ENCODE peak calls at places on chromosomes 7 and 10, in seven cellular contexts. U is B cell; D is KBM-7; N is NCI-H1105; T is endothelial cell of umbilical vein; H is stimulated activated CD4-positive, alpha-beta T cell treated with anti-CD3 and anti-CD28 coated beads, Interleukin-1b, Interleukin-23, amount 100 ng/mL, for 4 hours; E is cardiac fibroblast. C is an unnamed sample.

GRCh38 chr10:70459061-70459770 is 17.7 kb upstream of the NODAL start:
- DNase-seq in U (no peak), D (no peak), N (no peak), T (no peak), H (no peak), E (no peak), C (no peak)

GRCh38 chr10:59779656-59780521 is 26.6 kb upstream of the MRLN start:
- DNase-seq in U (no peak), D (no peak), N (no peak), T (no peak), H (no peak), E (peak; percentile 39), C (no peak)

GRCh38 chr10:106705576-106706526 is 458.7 kb downstream of the SORCS1 start:
- DNase-seq in U (peak; percentile 41), D (peak; percentile 45), N (peak; percentile 26), T (no peak), H (no peak), E (peak; percentile 76), C (peak; percentile 30)

GRCh38 chr7:7157177-7157886 is 25.0 kb upstream of the C1GALT1 start:
- DNase-seq in U (peak; percentile 80), D (peak; percentile 93), N (no peak), T (no peak), H (peak; percentile 15), E (peak; percentile 89), C (peak; percentile 67)

GRCh38 chr7:103148131-103148993 is 537 bp downstream of the NAPEPLD start:
- DNase-seq in U (no peak), D (peak; percentile 7), N (no peak), T (peak; percentile 31), H (no peak), E (peak; percentile 17), C (no peak)

GRCh38 chr7:151452680-151453325 is 12.9 kb upstream of the CRYGN start:
- DNase-seq in U (no peak), D (no peak), N (no peak), T (no peak), H (no peak), E (no peak), C (no peak)

GRCh38 chr10:131905603-131906268 is 4.9 kb downstream of the PPP2R2D start:
- DNase-seq in U (no peak), D (no peak), N (no peak), T (no peak), H (no peak), E (no peak), C (no peak)

GRCh38 chr7:91824201-91824600 is 56.3 kb downstream of the MTERF1 start:
- DNase-seq in U (no peak), D (no peak), N (peak; percentile 11), T (no peak), H (no peak), E (no peak), C (no peak)

GRCh38 chr7:90407484-90407821 is 4.2 kb downstream of the CLDN12 start:
- DNase-seq in U (no peak), D (no peak), N (no peak), T (no peak), H (no peak), E (no peak), C (no peak)

GRCh38 chr10:62413048-62413447 is 38.9 kb downstream of the ZNF365 start:
- DNase-seq in U (no peak), D (no peak), N (no peak), T (no peak), H (no peak), E (no peak), C (no peak)

GRCh38 chr10:72455889-72456588 is 101.3 kb upstream of the DNAJB12 start:
- DNase-seq in U (no peak), D (no peak), N (no peak), T (no peak), H (no peak), E (peak; percentile 47), C (no peak)

GRCh38 chr7:125122225-125122624 is 192.6 kb upstream of the POT1 start:
- DNase-seq in U (no peak), D (no peak), N (no peak), T (no peak), H (no peak), E (peak; percentile 38), C (no peak)

GRCh38 chr10:1420663-1421362 is 316.5 kb downstream of the ADARB2 start:
- DNase-seq in U (peak; percentile 90), D (peak; percentile 88), N (peak; percentile 70), T (no peak), H (peak; percentile 19), E (peak; percentile 9), C (no peak)

GRCh38 chr7:23530901-23531793 is 634 bp downstream of the TRA2A start:
- DNase-seq in U (peak; percentile 57), D (peak; percentile 59), N (peak; percentile 59), T (peak; percentile 54), H (peak; percentile 13), E (peak; percentile 70), C (peak; percentile 64)

GRCh38 chr10:97479939-97480338 is 18.3 kb downstream of the MMS19 start:
- DNase-seq in U (no peak), D (no peak), N (no peak), T (no peak), H (no peak), E (no peak), C (no peak)

GRCh38 chr10:7527468-7527867 is 116.6 kb upstream of the SFMBT2 start:
- DNase-seq in U (no peak), D (no peak), N (no peak), T (no peak), H (no peak), E (no peak), C (no peak)

GRCh38 chr7:142057101-142057500 is 54.4 kb upstream of the MGAM2 start:
- DNase-seq in U (no peak), D (no peak), N (no peak), T (no peak), H (no peak), E (no peak), C (no peak)

GRCh38 chr7:129387537-129387936 is 46.7 kb upstream of the STRIP2 start:
- DNase-seq in U (no peak), D (no peak), N (no peak), T (no peak), H (no peak), E (no peak), C (no peak)